ENCODE peak calls at places on chromosomes 11 and 22, in five cellular contexts. One of them, this sample, is unnamed.

GRCh38 chr11:7143908-7144307 is 55.1 kb downstream of the RBMXL2 start:
- DNase-seq in amniotic stem cell: no peak
- DNase-seq in BJ: no peak
- DNase-seq in effector CD8-positive, alpha-beta T cell: no peak
- DNase-seq in foreskin fibroblast: peak; percentile 43
- DNase-seq in this sample: peak; percentile 70

GRCh38 chr22:30351226-30351625 is 5.5 kb downstream of the SF3A1 start:
- DNase-seq in amniotic stem cell: no peak
- DNase-seq in BJ: peak; percentile 62
- DNase-seq in effector CD8-positive, alpha-beta T cell: no peak
- DNase-seq in foreskin fibroblast: peak; percentile 79
- DNase-seq in this sample: no peak

GRCh38 chr22:36971726-36972125 is 47.5 kb downstream of the TST start:
- DNase-seq in amniotic stem cell: no peak
- DNase-seq in BJ: no peak
- DNase-seq in effector CD8-positive, alpha-beta T cell: no peak
- DNase-seq in foreskin fibroblast: no peak
- DNase-seq in this sample: no peak

GRCh38 chr22:45470871-45471270 is 31.8 kb upstream of the FBLN1 start:
- DNase-seq in amniotic stem cell: no peak
- DNase-seq in BJ: no peak
- DNase-seq in effector CD8-positive, alpha-beta T cell: no peak
- DNase-seq in foreskin fibroblast: no peak
- DNase-seq in this sample: no peak

GRCh38 chr11:10314199-10315072 is 9.6 kb downstream of the ADM start:
- DNase-seq in amniotic stem cell: no peak
- DNase-seq in BJ: no peak
- DNase-seq in effector CD8-positive, alpha-beta T cell: no peak
- DNase-seq in foreskin fibroblast: peak; percentile 46
- DNase-seq in this sample: peak; percentile 80

GRCh38 chr11:3840870-3841425 is at the start of gene RHOG:
- DNase-seq in amniotic stem cell: peak; percentile 65
- DNase-seq in BJ: no peak
- DNase-seq in effector CD8-positive, alpha-beta T cell: peak; percentile 54
- DNase-seq in foreskin fibroblast: peak; percentile 92
- DNase-seq in this sample: peak; percentile 78

GRCh38 chr11:122879785-122880184 is 2.8 kb upstream of the JHY start:
- DNase-seq in amniotic stem cell: no peak
- DNase-seq in BJ: no peak
- DNase-seq in effector CD8-positive, alpha-beta T cell: no peak
- DNase-seq in foreskin fibroblast: no peak
- DNase-seq in this sample: no peak

GRCh38 chr22:21760640-21761039 is 25.0 kb upstream of the YPEL1 start:
- DNase-seq in amniotic stem cell: peak; percentile 19
- DNase-seq in BJ: peak; percentile 19
- DNase-seq in effector CD8-positive, alpha-beta T cell: no peak
- DNase-seq in foreskin fibroblast: peak; percentile 79
- DNase-seq in this sample: no peak

GRCh38 chr11:82797595-82797971 is 63.9 kb upstream of the FAM181B start:
- DNase-seq in amniotic stem cell: no peak
- DNase-seq in BJ: no peak
- DNase-seq in effector CD8-positive, alpha-beta T cell: no peak
- DNase-seq in foreskin fibroblast: no peak
- DNase-seq in this sample: no peak

GRCh38 chr22:30198152-30198845 is 48.3 kb downstream of the LIF start:
- DNase-seq in amniotic stem cell: no peak
- DNase-seq in BJ: no peak
- DNase-seq in effector CD8-positive, alpha-beta T cell: no peak
- DNase-seq in foreskin fibroblast: peak; percentile 72
- DNase-seq in this sample: no peak

GRCh38 chr11:92152245-92152644 is 72.4 kb upstream of the FAT3 start:
- DNase-seq in amniotic stem cell: no peak
- DNase-seq in BJ: no peak
- DNase-seq in effector CD8-positive, alpha-beta T cell: no peak
- DNase-seq in foreskin fibroblast: no peak
- DNase-seq in this sample: no peak

This sample was measured in lung microvascular endothelial cell.